ENCODE peak calls at places on chromosomes 11 and 22, in four cellular contexts. R is Caco-2, P is cardiac fibroblast, V is IMR-90. B is an unnamed sample.

GRCh38 chr22:39356464-39356863 is 6.7 kb downstream of the SYNGR1 start:
- DNase-seq in R (no peak), P (no peak), V (no peak), B (no peak)

GRCh38 chr22:49307071-49307830 is 520.4 kb downstream of the BRD1 start:
- DNase-seq in R (no peak), P (no peak), V (no peak), B (no peak)

GRCh38 chr11:109035261-109035660 is 370.4 kb downstream of the DDX10 start:
- DNase-seq in R (no peak), P (no peak), V (no peak), B (no peak)

GRCh38 chr11:118619444-118620205 is 12.2 kb downstream of the PHLDB1 start:
- DNase-seq in R (no peak), P (peak), V (peak), B (peak)

GRCh38 chr22:47850644-47851151 is 1088.2 kb downstream of the TBC1D22A start:
- DNase-seq in R (no peak), P (no peak), V (no peak), B (no peak)

GRCh38 chr22:20396639-20397038 is 2.7 kb downstream of the ZNF74 start:
- DNase-seq in R (no peak), P (peak), V (peak), B (peak)

GRCh38 chr11:12214751-12215150 is 104.4 kb downstream of the MICAL2 start:
- DNase-seq in R (peak), P (peak), V (peak), B (peak)

GRCh38 chr11:74004694-74005615 is 3.9 kb downstream of the UCP3 start:
- DNase-seq in R (no peak), P (no peak), V (no peak), B (no peak)

GRCh38 chr22:30336752-30337460 is 10.2 kb upstream of the TBC1D10A start:
- DNase-seq in R (no peak), P (no peak), V (no peak), B (no peak)

GRCh38 chr22:47069270-47069669 is 306.8 kb downstream of the TBC1D22A start:
- DNase-seq in R (no peak), P (no peak), V (no peak), B (no peak)

GRCh38 chr11:78954261-78954660 is 379.6 kb upstream of the NARS2 start:
- DNase-seq in R (no peak), P (no peak), V (no peak), B (no peak)

GRCh38 chr11:131874070-131874469 is 503.7 kb downstream of the NTM start:
- DNase-seq in R (no peak), P (no peak), V (no peak), B (no peak)

GRCh38 chr22:24451162-24451561 is 23.8 kb downstream of the ADORA2A start:
- DNase-seq in R (no peak), P (no peak), V (no peak), B (no peak)

GRCh38 chr22:23834406-23834805 is 4.4 kb downstream of the DERL3 start:
- DNase-seq in R (no peak), P (no peak), V (no peak), B (no peak)

GRCh38 chr22:26624788-26625187 is 3.0 kb downstream of the CRYBA4 start:
- DNase-seq in R (no peak), P (no peak), V (no peak), B (no peak)

GRCh38 chr11:76523786-76524436 is 79.1 kb downstream of the EMSY start:
- DNase-seq in R (peak), P (no peak), V (no peak), B (no peak)

GRCh38 chr22:41668971-41669911 is 19.4 kb downstream of the SNU13 start:
- DNase-seq in R (no peak), P (peak), V (peak), B (peak)

GRCh38 chr11:17533782-17534415 is 10.3 kb downstream of the USH1C start:
- DNase-seq in R (no peak), P (peak), V (no peak), B (no peak)

GRCh38 chr11:40118780-40119179 is 1340.7 kb downstream of the LRRC4C start:
- DNase-seq in R (no peak), P (no peak), V (no peak), B (no peak)

GRCh38 chr11:78489184-78489583 is 71.6 kb upstream of the GAB2 start:
- DNase-seq in R (no peak), P (no peak), V (no peak), B (no peak)

GRCh38 chr11:84924290-84924689 is 702.9 kb downstream of the DLG2 start:
- DNase-seq in R (no peak), P (no peak), V (no peak), B (no peak)

GRCh38 chr11:92101845-92102244 is 122.8 kb upstream of the FAT3 start:
- DNase-seq in R (no peak), P (no peak), V (no peak), B (no peak)

GRCh38 chr11:22169833-22170232 is 23.1 kb upstream of the ANO5 start:
- DNase-seq in R (no peak), P (peak), V (peak), B (peak)

GRCh38 chr22:50305658-50306566 is 1.5 kb downstream of the PLXNB2 start:
- DNase-seq in R (no peak), P (peak), V (peak), B (peak)

GRCh38 chr11:117827521-117828511 is 3.3 kb upstream of the FXYD2 start:
- DNase-seq in R (no peak), P (no peak), V (no peak), B (no peak)

GRCh38 chr11:2363816-2364370 is 13.2 kb upstream of the CD81 start:
- DNase-seq in R (no peak), P (no peak), V (no peak), B (no peak)

GRCh38 chr11:105142167-105142566 is 2.6 kb upstream of the CARD18 start:
- DNase-seq in R (no peak), P (peak), V (no peak), B (no peak)

GRCh38 chr11:75745807-75746206 is 22.8 kb upstream of the DGAT2 start:
- DNase-seq in R (no peak), P (no peak), V (no peak), B (no peak)

GRCh38 chr22:43078522-43078921 is 10.7 kb downstream of the TTLL1 start:
- DNase-seq in R (no peak), P (no peak), V (no peak), B (no peak)

GRCh38 chr11:123707606-123708205 is 33.8 kb downstream of the ZNF202 start:
- DNase-seq in R (peak), P (peak), V (peak), B (peak)

GRCh38 chr22:17266261-17266971 is 47.2 kb upstream of the ADA2 start:
- DNase-seq in R (peak), P (no peak), V (no peak), B (no peak)

GRCh38 chr11:8649361-8649760 is 33.1 kb downstream of the TRIM66 start:
- DNase-seq in R (no peak), P (peak), V (peak), B (peak)

GRCh38 chr11:112304914-112305313 is 44.3 kb upstream of the PLET1 start:
- DNase-seq in R (no peak), P (no peak), V (no peak), B (no peak)

GRCh38 chr11:133745791-133746190 is 99.5 kb downstream of the SPATA19 start:
- DNase-seq in R (no peak), P (no peak), V (no peak), B (no peak)

GRCh38 chr11:19328586-19329311 is 88.0 kb upstream of the E2F8 start:
- DNase-seq in R (no peak), P (no peak), V (no peak), B (no peak)

GRCh38 chr11:128733440-128734115 is 39.7 kb downstream of the FLI1 start:
- DNase-seq in R (peak), P (no peak), V (peak), B (peak)

GRCh38 chr11:114367244-114367957 is 32.9 kb downstream of the C11orf71 start:
- DNase-seq in R (no peak), P (no peak), V (no peak), B (no peak)
- H3K4me3 ChIP-seq in R (no peak), P (no peak), V (no peak), B (no peak)

GRCh38 chr11:86021390-86021789 is 47.5 kb downstream of the PICALM start:
- DNase-seq in R (no peak), P (no peak), V (no peak), B (no peak)
- TF ChIP-seq CTCF in R (no peak), P (no peak), V (no peak), B (no peak)

DNA sequence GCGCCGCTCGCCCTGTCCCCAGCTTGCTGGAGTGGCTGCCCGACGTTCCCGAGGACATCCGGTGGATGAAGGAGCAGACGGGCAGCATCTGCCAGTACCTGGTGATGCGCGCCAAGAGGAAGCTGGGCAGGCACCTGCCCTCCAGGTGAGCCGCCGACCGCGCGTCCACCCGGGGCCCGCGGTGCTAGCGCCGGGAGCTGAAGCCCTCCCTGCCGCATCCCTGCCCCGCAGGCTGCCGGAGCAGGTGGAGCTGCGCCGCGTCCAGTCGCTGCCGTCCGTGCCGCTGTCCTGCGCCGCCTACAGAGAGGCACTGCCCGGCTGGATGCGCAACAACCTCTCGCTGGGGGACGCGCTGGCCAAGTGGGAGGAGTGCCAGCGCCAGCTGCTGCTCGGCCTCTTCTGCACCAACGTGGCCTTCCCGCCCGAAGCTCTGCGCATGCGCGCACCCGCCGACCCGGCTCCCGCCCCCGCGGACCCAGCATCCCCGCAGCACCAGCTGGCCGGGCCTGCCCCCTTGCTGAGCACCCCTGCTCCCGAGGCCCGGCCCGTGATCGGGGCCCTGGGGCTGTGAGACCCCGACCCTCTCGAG is 3.3 kb upstream of the CRACR2B start:
- DNase-seq in R (no peak), P (no peak), V (no peak), B (no peak)
- H3K4me3 ChIP-seq in R (no peak), P (no peak), V (no peak), B (no peak)

GRCh38 chr11:59810189-59810910 is at the start of gene MRPL16:
- DNase-seq in R (peak), P (peak), V (peak), B (peak)
- TF ChIP-seq CTCF in R (peak), P (peak), V (no peak), B (no peak)

GRCh38 chr11:62504158-62504973 is 42.2 kb downstream of the AHNAK start:
- DNase-seq in R (peak), P (no peak), V (no peak), B (no peak)
- H3K4me3 ChIP-seq in R (no peak), P (no peak), V (no peak), B (no peak)

B was measured in foreskin fibroblast.